ENCODE peak calls at places on chromosomes 4 and X, in five cellular contexts. P is astrocyte of the hippocampus; R is stimulated activated CD4-positive, alpha-beta T cell treated with anti-CD3 and anti-CD28 coated beads, Interleukin-4, amount 100 ng/mL, for 48 hours; T is DMS79; J is foreskin fibroblast. K is an unnamed sample.
A peak's percentile ranks its signal among the peaks of the same experiment; 100 is the strongest.

GRCh38 chrX:151723156-151723760 is 7.4 kb downstream of the FATE1 start:
- DNase-seq in R (no peak), J (no peak), P (no peak), T (no peak), K (no peak)

GRCh38 chr4:83546796-83547195 is 10.9 kb downstream of the GPAT3 start:
- DNase-seq in T (no peak), R (no peak), J (no peak), P (no peak), K (no peak)

GRCh38 chr4:75919914-75920313 is 17.7 kb upstream of the PPEF2 start:
- DNase-seq in T (no peak), P (peak; percentile 41), R (no peak), J (peak; percentile 6), K (no peak)

GRCh38 chr4:70914631-70915030 is 12.5 kb downstream of the MOB1B start:
- DNase-seq in J (no peak), T (no peak), P (no peak), R (no peak), K (no peak)

GRCh38 chr4:52241916-52242315 is 190.8 kb downstream of the SPATA18 start:
- DNase-seq in R (no peak), P (no peak), J (no peak), T (peak; percentile 8), K (no peak)

GRCh38 chrX:95626748-95627147 is 1057.9 kb upstream of the DIAPH2 start:
- DNase-seq in J (no peak), T (no peak), P (no peak), R (no peak), K (no peak)

GRCh38 chrX:153884136-153885076 is 1.6 kb downstream of the L1CAM start:
- DNase-seq in T (peak; percentile 31), J (no peak), R (no peak), P (no peak), K (peak; percentile 0)

GRCh38 chr4:76035146-76035545 is 724 bp downstream of the CXCL11 start:
- DNase-seq in P (no peak), R (no peak), T (no peak), J (no peak), K (no peak)

GRCh38 chrX:48465336-48465933 is 4.6 kb downstream of the SLC38A5 start:
- DNase-seq in J (peak; percentile 92), P (peak; percentile 82), T (no peak), R (no peak), K (no peak)

GRCh38 chrX:143632625-143633387 is 3.1 kb downstream of the SLITRK4 start:
- DNase-seq in T (no peak), J (no peak), P (no peak), R (no peak), K (no peak)

GRCh38 chr4:10808591-10808990 is 124.0 kb upstream of the CLNK start:
- DNase-seq in J (peak; percentile 41), T (no peak), P (peak; percentile 96), R (no peak), K (no peak)

GRCh38 chr4:130995988-130996387 is 1900.0 kb downstream of the C4orf33 start:
- DNase-seq in R (no peak), P (no peak), T (no peak), J (no peak), K (no peak)

GRCh38 chrX:107135076-107135964 is 16.7 kb upstream of the RBM41 start:
- DNase-seq in J (peak; percentile 46), R (no peak), T (no peak), P (no peak), K (no peak)

GRCh38 chrX:86121916-86122315 is 26.3 kb upstream of the DACH2 start:
- DNase-seq in P (no peak), T (no peak), R (no peak), J (no peak), K (no peak)

GRCh38 chr4:88616275-88616996 is 24.2 kb downstream of the HERC3 start:
- DNase-seq in R (no peak), J (peak; percentile 90), P (peak; percentile 63), T (no peak), K (no peak)

GRCh38 chr4:68358988-68359387 is 9.1 kb upstream of the YTHDC1 start:
- DNase-seq in P (no peak), T (no peak), J (no peak), R (no peak), K (no peak)

GRCh38 chr4:140300271-140300970 is 73.0 kb upstream of the SCOC start:
- DNase-seq in P (peak; percentile 59), R (peak; percentile 2), J (peak; percentile 80), T (no peak), K (no peak)

GRCh38 chr4:26130173-26130572 is 190.6 kb upstream of the RBPJ start:
- DNase-seq in P (no peak), J (no peak), R (no peak), T (no peak), K (peak; percentile 75)

GRCh38 chrX:71181558-71181909 is 36.9 kb downstream of the NLGN3 start:
- DNase-seq in T (no peak), P (no peak), R (peak; percentile 32), J (no peak), K (no peak)

GRCh38 chrX:88584283-88584682 is 162.7 kb upstream of the CPXCR1 start:
- DNase-seq in R (no peak), T (no peak), P (no peak), J (no peak), K (no peak)

GRCh38 chr4:100061835-100062234 is 111.8 kb upstream of the H2AZ1 start:
- DNase-seq in P (peak; percentile 2), R (no peak), T (no peak), J (no peak), K (no peak)

GRCh38 chr4:31084806-31085416 is 364.7 kb downstream of the PCDH7 start:
- DNase-seq in J (no peak), R (no peak), T (no peak), P (no peak), K (no peak)

GRCh38 chr4:185282968-185283367 is 73.6 kb downstream of the SNX25 start:
- DNase-seq in J (peak; percentile 40), T (peak; percentile 13), P (no peak), R (no peak), K (no peak)

K was measured in GM06990.